ENCODE peak calls at places on chromosome 12, in ten cellular contexts. S is T-helper 9 cell, F is A549, Z is fibroblast of the conjunctiva, R is Peyer's patch, U is nucleus accumbens, D is IMR-90, B is iPS-NIHi11, P is ELR, L is Right ventricle myocardium superior. C is an unnamed sample.

GRCh38 chr12:24595652-24596235 is 353.2 kb downstream of the BCAT1 start:
- DNase-seq in S (no peak), F (peak), Z (no peak), R (no peak), U (no peak), D (peak), B (no peak), P (peak), L (no peak), C (no peak)

GRCh38 chr12:6854036-6854435 is 2.1 kb downstream of the USP5 start:
- DNase-seq in S (no peak), F (no peak), Z (no peak), R (no peak), U (no peak), D (no peak), B (no peak), P (no peak), L (no peak), C (no peak)

GRCh38 chr12:56189918-56190694 is 823 bp upstream of the SMARCC2 start:
- DNase-seq in S (peak), F (peak), Z (peak), R (peak), U (peak), D (peak), B (peak), P (peak), L (peak), C (peak)

GRCh38 chr12:55927588-55928502 is at the start of gene PYM1:
- DNase-seq in S (peak), F (peak), Z (peak), R (peak), U (peak), D (peak), B (peak), P (peak), L (peak), C (peak)

GRCh38 chr12:44847888-44848770 is 28.0 kb downstream of the NELL2 start:
- DNase-seq in S (peak), F (no peak), Z (no peak), R (peak), U (no peak), D (no peak), B (no peak), P (no peak), L (no peak), C (no peak)

GRCh38 chr12:115353467-115353866 is 669.5 kb upstream of the TBX3 start:
- DNase-seq in S (no peak), F (no peak), Z (no peak), R (no peak), U (no peak), D (no peak), B (no peak), P (no peak), L (no peak), C (no peak)

GRCh38 chr12:85688837-85689236 is 147.4 kb downstream of the RASSF9 start:
- DNase-seq in S (no peak), F (peak), Z (no peak), R (no peak), U (no peak), D (no peak), B (no peak), P (no peak), L (no peak), C (no peak)

GRCh38 chr12:126454581-126454980 is 1389.3 kb downstream of the AACS start:
- DNase-seq in S (no peak), F (no peak), Z (no peak), R (no peak), U (no peak), D (no peak), B (no peak), P (no peak), L (no peak), C (no peak)

GRCh38 chr12:131723532-131723931 is 12.6 kb downstream of the SFSWAP start:
- DNase-seq in S (no peak), F (no peak), Z (no peak), R (no peak), U (no peak), D (no peak), B (peak), P (no peak), L (no peak), C (no peak)

GRCh38 chr12:57582440-57582839 is 8.6 kb upstream of the PIP4K2C start:
- DNase-seq in S (no peak), F (no peak), Z (no peak), R (no peak), U (no peak), D (no peak), B (no peak), P (no peak), L (no peak), C (no peak)

GRCh38 chr12:68403296-68403695 is 71.1 kb upstream of the MDM1 start:
- DNase-seq in S (no peak), F (no peak), Z (no peak), R (no peak), U (no peak), D (no peak), B (no peak), P (no peak), L (no peak), C (no peak)

GRCh38 chr12:26271024-26271423 is 75.7 kb downstream of the SSPN start:
- DNase-seq in S (no peak), F (peak), Z (no peak), R (no peak), U (no peak), D (peak), B (no peak), P (peak), L (no peak), C (no peak)

GRCh38 chr12:55060470-55060869 is 40.7 kb downstream of the NEUROD4 start:
- DNase-seq in S (no peak), F (no peak), Z (no peak), R (no peak), U (no peak), D (no peak), B (no peak), P (peak), L (no peak), C (no peak)

GRCh38 chr12:106292339-106292738 is 10.2 kb upstream of the TCP11L2 start:
- DNase-seq in S (no peak), F (no peak), Z (no peak), R (no peak), U (no peak), D (no peak), B (no peak), P (no peak), L (no peak), C (no peak)

GRCh38 chr12:124837958-124838803 is 25.5 kb downstream of the SCARB1 start:
- DNase-seq in S (no peak), F (peak), Z (peak), R (peak), U (peak), D (peak), B (no peak), P (peak), L (peak), C (peak)

GRCh38 chr12:102421801-102422583 is 58.4 kb downstream of the IGF1 start:
- DNase-seq in S (no peak), F (peak), Z (no peak), R (no peak), U (no peak), D (peak), B (no peak), P (peak), L (no peak), C (no peak)

GRCh38 chr12:57012600-57013465 is 3.5 kb downstream of the TAC3 start:
- DNase-seq in S (no peak), F (no peak), Z (no peak), R (no peak), U (no peak), D (no peak), B (no peak), P (no peak), L (no peak), C (no peak)

GRCh38 chr12:130714091-130714590 is 2.0 kb downstream of the RIMBP2 start:
- DNase-seq in S (no peak), F (no peak), Z (no peak), R (no peak), U (no peak), D (no peak), B (no peak), P (no peak), L (peak), C (peak)

GRCh38 chr12:99766408-99766807 is 118.9 kb downstream of the GARIN6 start:
- DNase-seq in S (no peak), F (no peak), Z (no peak), R (no peak), U (no peak), D (no peak), B (no peak), P (no peak), L (no peak), C (no peak)

GRCh38 chr12:58529897-58530296 is 390.4 kb downstream of the LRIG3 start:
- DNase-seq in S (no peak), F (no peak), Z (peak), R (no peak), U (no peak), D (peak), B (peak), P (peak), L (no peak), C (no peak)

GRCh38 chr12:43578782-43579181 is 26.8 kb upstream of the ADAMTS20 start:
- DNase-seq in S (no peak), F (no peak), Z (no peak), R (no peak), U (no peak), D (peak), B (no peak), P (peak), L (no peak), C (no peak)

GRCh38 chr12:19643635-19644034 is 204.3 kb downstream of the AEBP2 start:
- DNase-seq in S (no peak), F (peak), Z (peak), R (no peak), U (no peak), D (peak), B (peak), P (peak), L (no peak), C (no peak)

GRCh38 chr12:84718901-84719300 is 193.7 kb downstream of the SLC6A15 start:
- DNase-seq in S (no peak), F (no peak), Z (no peak), R (no peak), U (no peak), D (no peak), B (no peak), P (no peak), L (no peak), C (no peak)

C was measured in DMS79.